ENCODE peak calls at places on chromosomes 7 and 10, in seven cellular contexts. A is uterus, K is tibial artery, R is A549, M is hepatocyte, E is heart left ventricle, I is ascending aorta. T is an unnamed sample. For H3K4me1, the result is how much of the 10 kb centered on the place peaks cover.

GRCh38 chr7:151429555-151430331 is 10.2 kb downstream of the CRYGN start:
- DNase-seq in A (no peak), K (no peak), R (no peak), M (no peak), E (no peak), I (no peak), T (no peak)

GRCh38 chr7:107185716-107186115 is 16.9 kb downstream of the HBP1 start:
- DNase-seq in A (no peak), K (no peak), R (no peak), M (no peak), E (no peak), I (no peak), T (no peak)

GRCh38 chr10:103246328-103246727 is 641 bp downstream of the RPEL1 start:
- DNase-seq in A (no peak), K (no peak), R (no peak), M (no peak), E (no peak), I (no peak), T (no peak)

GRCh38 chr7:44534501-44534900 is 6.6 kb downstream of the NPC1L1 start:
- DNase-seq in A (no peak), K (no peak), R (peak), M (peak), E (no peak), I (no peak), T (no peak)

GRCh38 chr10:37488792-37489657 is 363.6 kb downstream of the ANKRD30A start:
- DNase-seq in A (no peak), K (no peak), R (peak), M (no peak), E (no peak), I (no peak), T (no peak)

GRCh38 chr7:153829523-153829922 is 222.7 kb upstream of the DPP6 start:
- DNase-seq in A (no peak), K (no peak), R (no peak), M (no peak), E (no peak), I (no peak), T (no peak)

GRCh38 chr7:92158660-92159575 is 20.0 kb downstream of the LRRD1 start:
- DNase-seq in A (no peak), K (no peak), R (no peak), M (no peak), E (no peak), I (no peak), T (no peak)

GRCh38 chr10:42482411-42482810 is 156.0 kb downstream of the ZNF33B start:
- DNase-seq in A (no peak), K (no peak), R (no peak), M (no peak), E (no peak), I (no peak), T (no peak)

GRCh38 chr10:100008708-100009282 is 952 bp downstream of the DNMBP start:
- DNase-seq in A (no peak), K (no peak), R (no peak), M (no peak), E (no peak), I (no peak), T (no peak)

GRCh38 chr7:50724526-50725520 is 57.9 kb downstream of the GRB10 start:
- DNase-seq in A (no peak), K (no peak), R (no peak), M (no peak), E (no peak), I (no peak), T (no peak)

GRCh38 chr10:70493660-70494234 is 15.2 kb downstream of the PALD1 start:
- DNase-seq in A (no peak), K (no peak), R (no peak), M (peak), E (no peak), I (no peak), T (no peak)

GRCh38 chr7:73999664-74000420 is 28.1 kb upstream of the ELN start:
- DNase-seq in A (peak), K (peak), R (no peak), M (no peak), E (no peak), I (peak), T (no peak)

GRCh38 chr10:79358811-79359210 is 11.5 kb downstream of the PPIF start:
- DNase-seq in A (no peak), K (no peak), R (no peak), M (peak), E (no peak), I (no peak), T (no peak)

GRCh38 chr7:1225462-1226154 is 7.1 kb upstream of the UNCX start:
- DNase-seq in A (no peak), K (no peak), R (no peak), M (peak), E (no peak), I (no peak), T (no peak)

GRCh38 chr7:26388256-26388655 is 96.6 kb downstream of the SNX10 start:
- DNase-seq in A (no peak), K (no peak), R (no peak), M (no peak), E (no peak), I (no peak), T (no peak)

GRCh38 chr7:43540463-43540862 is 42.4 kb upstream of the STK17A start:
- DNase-seq in A (no peak), K (no peak), R (no peak), M (no peak), E (no peak), I (no peak), T (no peak)

GRCh38 chr7:81138850-81139249 is 220.0 kb upstream of the SEMA3C start:
- DNase-seq in A (no peak), K (no peak), R (no peak), M (no peak), E (no peak), I (no peak), T (no peak)

GRCh38 chr7:100642534-100642907 is 1.2 kb upstream of the TFR2 start:
- DNase-seq in A (no peak), K (no peak), R (no peak), M (no peak), E (no peak), I (no peak), T (no peak)

GRCh38 chr10:83142074-83142563 is 997.2 kb upstream of the GHITM start:
- DNase-seq in A (no peak), K (no peak), R (no peak), M (no peak), E (no peak), I (no peak), T (no peak)

GRCh38 chr7:2668401-2668800 is 19.6 kb upstream of the AMZ1 start:
- DNase-seq in A (no peak), K (no peak), R (peak), M (no peak), E (peak), I (no peak), T (no peak)

GRCh38 chr7:30285531-30286284 is 1.3 kb downstream of the ZNRF2 start:
- DNase-seq in A (peak), K (peak), R (peak), M (peak), E (peak), I (peak), T (no peak)

GRCh38 chr10:115829501-115830215 is 443.3 kb downstream of the GFRA1 start:
- DNase-seq in A (no peak), K (no peak), R (peak), M (peak), E (no peak), I (no peak), T (no peak)

GRCh38 chr7:65832281-65832680 is 40.6 kb upstream of the VKORC1L1 start:
- DNase-seq in A (no peak), K (no peak), R (peak), M (peak), E (no peak), I (no peak), T (no peak)

GRCh38 chr7:128863433-128863989 is 855 bp downstream of the ATP6V1F start:
- DNase-seq in A (peak), K (no peak), R (peak), M (peak), E (no peak), I (no peak), T (no peak)

GRCh38 chr7:137669706-137670105 is 177.1 kb downstream of the DGKI start:
- DNase-seq in A (no peak), K (no peak), R (no peak), M (no peak), E (no peak), I (no peak), T (no peak)

GRCh38 chr10:91567815-91568214 is 65.1 kb downstream of the PPP1R3C start:
- DNase-seq in A (no peak), K (no peak), R (no peak), M (no peak), E (no peak), I (no peak), T (no peak)

GRCh38 chr10:3002304-3002703 is 65.0 kb upstream of the PFKP start:
- DNase-seq in A (no peak), K (no peak), R (no peak), M (no peak), E (no peak), I (no peak), T (no peak)

GRCh38 chr10:110821508-110821907 is 50.2 kb upstream of the PDCD4 start:
- DNase-seq in A (peak), K (peak), R (no peak), M (no peak), E (no peak), I (peak), T (no peak)

GRCh38 chr10:108411181-108411580 is 1246.7 kb upstream of the SORCS1 start:
- DNase-seq in A (no peak), K (no peak), R (no peak), M (no peak), E (no peak), I (no peak), T (no peak)

DNA sequence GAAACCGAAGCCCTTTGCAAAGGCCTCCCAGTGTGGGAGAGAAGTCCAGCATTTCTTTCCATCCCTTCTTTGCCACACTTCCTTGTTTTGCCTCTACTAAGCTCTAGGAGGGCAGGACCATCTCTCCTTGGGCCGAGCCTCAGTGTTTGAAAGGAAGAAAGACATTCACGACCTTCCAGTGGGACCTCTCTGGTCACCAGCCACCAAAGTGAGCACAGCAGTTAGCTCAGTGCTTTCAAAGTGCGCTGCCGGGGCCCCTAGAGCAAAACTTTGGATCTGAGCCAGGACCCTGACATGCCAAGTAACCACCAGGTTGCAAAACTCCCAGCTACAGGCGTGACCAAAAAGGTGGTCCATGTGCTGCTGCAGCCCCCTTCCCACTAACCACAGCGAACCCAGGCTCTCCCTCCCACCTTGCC is 12.3 kb downstream of the CTBP2 start:
- DNase-seq in A (peak), K (peak), R (no peak), M (peak), E (no peak), I (peak), T (no peak)
- H3K4me1 ChIP-seq in A (under half), K (half or more), R (half or more), M (half or more), E (half or more), I (half or more), T (under half)

DNA sequence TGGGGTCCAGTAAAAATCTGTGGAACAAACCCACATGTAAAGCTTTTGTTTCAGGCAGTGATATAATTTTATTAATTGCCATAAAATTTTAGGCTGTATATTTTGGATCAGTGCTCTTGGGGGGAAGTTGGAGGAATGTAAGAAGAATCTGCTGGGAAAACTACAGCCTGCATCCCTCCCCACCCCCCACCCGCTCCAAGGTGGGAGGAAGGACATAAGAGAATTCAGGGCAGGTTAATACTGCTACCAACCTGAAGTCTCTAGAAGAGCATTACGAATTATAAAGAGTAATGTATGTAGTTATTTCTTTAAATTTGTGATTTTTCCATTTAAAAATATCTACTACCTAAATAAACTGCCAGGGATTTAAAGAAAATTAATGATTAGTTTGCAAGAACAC is 47.2 kb upstream of the GPR37 start:
- DNase-seq in A (no peak), K (no peak), R (no peak), M (no peak), E (no peak), I (no peak), T (no peak)
- H3K4me1 ChIP-seq in A (under half), K (under half), R (under half), M (under half), E (under half), I (under half), T (under half)

GRCh38 chr10:73910401-73910763 is 550 bp upstream of the PLAU start:
- DNase-seq in A (no peak), K (no peak), R (peak), M (no peak), E (no peak), I (no peak), T (no peak)
- H3K4me1 ChIP-seq in A (under half), K (half or more), R (half or more), M (under half), E (half or more), I (under half), T (under half)

GRCh38 chr7:105355701-105356100 is 33.0 kb downstream of the SRPK2 start:
- DNase-seq in A (no peak), K (no peak), R (no peak), M (no peak), E (no peak), I (no peak), T (no peak)
- H3K4me1 ChIP-seq in A (under half), K (under half), R (under half), M (under half), E (under half), I (under half), T (under half)

DNA sequence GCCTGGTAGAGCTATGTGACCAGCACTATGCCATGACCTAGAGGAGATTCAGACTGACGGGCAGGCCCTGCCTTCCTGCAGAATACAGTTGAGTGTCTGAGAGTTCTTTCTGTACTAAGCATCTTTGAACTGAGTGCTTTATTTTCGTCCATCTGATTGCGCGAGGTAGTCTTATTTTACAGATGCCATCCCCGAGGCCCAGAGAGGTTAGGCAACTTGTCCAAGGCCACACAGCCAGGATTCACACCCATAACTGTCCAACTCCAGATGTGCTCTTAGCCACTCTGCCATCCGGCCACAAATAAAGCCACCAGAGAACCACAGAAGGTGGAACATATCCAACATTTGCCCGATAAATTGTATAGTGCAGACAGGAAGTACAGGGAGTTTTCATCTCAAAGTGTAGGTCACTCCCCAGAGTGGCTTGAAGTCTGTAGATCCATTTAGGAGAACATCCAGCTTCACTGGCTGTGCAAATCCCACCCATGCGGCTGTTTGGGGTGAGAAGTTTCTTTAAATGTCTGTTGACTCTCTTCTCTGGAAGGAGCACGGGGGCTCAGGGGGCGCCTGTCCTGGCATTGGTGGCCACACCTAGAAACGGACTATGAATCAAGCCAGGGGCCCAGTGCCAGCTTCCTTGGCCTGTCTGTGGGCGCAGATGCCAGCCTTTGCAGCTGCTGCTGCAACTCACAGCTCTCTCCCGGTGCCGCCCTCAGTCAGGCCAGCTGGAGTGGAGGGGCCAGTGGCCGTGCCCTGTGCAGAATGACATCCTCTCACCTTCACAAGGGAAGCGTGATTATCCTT is 11.1 kb downstream of the CHST3 start:
- DNase-seq in A (no peak), K (peak), R (no peak), M (no peak), E (peak), I (peak), T (peak)
- H3K4me1 ChIP-seq in A (under half), K (half or more), R (half or more), M (half or more), E (half or more), I (half or more), T (under half)

DNA sequence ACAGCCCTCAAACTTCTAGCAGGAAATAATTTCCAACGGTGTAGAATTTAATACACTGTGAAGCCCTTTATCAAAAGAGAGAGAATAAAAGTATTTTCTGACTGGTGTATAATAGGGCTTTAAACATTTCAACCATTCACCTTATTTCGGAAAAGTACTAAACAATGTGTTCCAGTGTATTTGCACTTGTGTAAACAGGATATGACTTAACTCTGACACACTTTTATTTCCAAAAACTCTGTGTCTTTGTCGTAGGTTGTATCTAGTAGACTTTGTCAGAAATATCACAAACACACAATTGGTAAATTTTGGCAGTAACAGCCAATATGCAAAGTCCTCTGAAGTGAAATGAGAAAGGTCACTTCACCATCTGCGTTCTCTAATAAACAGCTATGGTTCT is 10.3 kb upstream of the TSPAN13 start:
- DNase-seq in A (no peak), K (no peak), R (no peak), M (no peak), E (no peak), I (no peak), T (no peak)
- H3K4me1 ChIP-seq in A (under half), K (under half), R (under half), M (under half), E (under half), I (under half), T (under half)